ENCODE peak calls at places on chromosomes 7 and 10, in four cellular contexts. W, N, T and J are unnamed samples.

GRCh38 chr10:14879055-14879800 is 562 bp downstream of the SUV39H2 start:
- DNase-seq in N (no peak), T (peak), W (no peak), J (peak)

GRCh38 chr10:123552760-123553554 is 113.2 kb upstream of the GPR26 start:
- DNase-seq in N (no peak), W (no peak), T (no peak), J (no peak)

GRCh38 chr10:110336111-110336721 is 31.5 kb upstream of the SMNDC1 start:
- DNase-seq in W (no peak), T (peak), N (peak), J (no peak)

GRCh38 chr7:130368347-130368746 is 11.9 kb upstream of the CPA1 start:
- DNase-seq in W (no peak), N (no peak), T (no peak), J (no peak)

GRCh38 chr7:70267381-70267780 is 669.1 kb downstream of the AUTS2 start:
- DNase-seq in T (peak), N (no peak), W (no peak), J (no peak)

GRCh38 chr7:26001662-26002244 is 150.2 kb upstream of the NFE2L3 start:
- DNase-seq in N (no peak), W (no peak), T (no peak), J (no peak)

GRCh38 chr7:115113776-115114175 is 191.9 kb downstream of the MDFIC start:
- DNase-seq in T (no peak), W (no peak), N (no peak), J (no peak)

GRCh38 chr7:138935438-138936079 is 45.6 kb downstream of the KIAA1549 start:
- DNase-seq in W (no peak), T (peak), N (peak), J (peak)

GRCh38 chr7:40880581-40880980 is 745.8 kb downstream of the SUGCT start:
- DNase-seq in W (no peak), T (no peak), N (no peak), J (no peak)

GRCh38 chr7:38198356-38198755 is 20.3 kb downstream of the STARD3NL start:
- DNase-seq in W (no peak), T (no peak), N (no peak), J (no peak)

GRCh38 chr10:18414061-18414460 is 237.3 kb downstream of the NSUN6 start:
- DNase-seq in W (no peak), N (no peak), T (no peak), J (no peak)

GRCh38 chr10:75191821-75192568 is 18.6 kb upstream of the VDAC2 start:
- DNase-seq in N (peak), W (peak), T (peak), J (no peak)

GRCh38 chr7:25496394-25497103 is 268.3 kb upstream of the NPVF start:
- DNase-seq in N (no peak), W (no peak), T (no peak), J (no peak)

GRCh38 chr7:158606111-158606510 is 18.5 kb upstream of the PTPRN2 start:
- DNase-seq in W (no peak), N (no peak), T (no peak), J (no peak)

GRCh38 chr10:70699659-70700174 is 27.4 kb downstream of the ADAMTS14 start:
- DNase-seq in N (no peak), T (peak), W (no peak), J (no peak)

GRCh38 chr10:133442191-133442966 is 11.4 kb upstream of the SCART1 start:
- DNase-seq in N (no peak), W (no peak), T (no peak), J (peak)

GRCh38 chr10:77332256-77332655 is 305.4 kb downstream of the KCNMA1 start:
- DNase-seq in N (no peak), T (no peak), W (no peak), J (no peak)

GRCh38 chr10:37246637-37247036 is 121.2 kb downstream of the ANKRD30A start:
- DNase-seq in T (no peak), N (no peak), W (no peak), J (no peak)

GRCh38 chr10:43396928-43397624 is 11.9 kb downstream of the HNRNPF start:
- DNase-seq in N (no peak), W (peak), T (peak), J (peak)

GRCh38 chr7:139852482-139852845 is 23.4 kb downstream of the TBXAS1 start:
- DNase-seq in W (no peak), N (no peak), T (no peak), J (no peak)

GRCh38 chr10:126133906-126134703 is 237.7 kb downstream of the FANK1 start:
- DNase-seq in W (no peak), T (no peak), N (peak), J (no peak)

GRCh38 chr10:122078965-122079401 is 90.0 kb downstream of the TACC2 start:
- DNase-seq in N (no peak), W (no peak), T (no peak), J (no peak)

GRCh38 chr10:126021833-126022500 is 125.6 kb downstream of the FANK1 start:
- DNase-seq in T (no peak), W (no peak), N (no peak), J (no peak)

GRCh38 chr7:103025341-103025740 is 49.3 kb downstream of the FBXL13 start:
- DNase-seq in N (no peak), T (no peak), W (no peak), J (no peak)

GRCh38 chr10:25933653-25934608 is at the start of gene MYO3A:
- DNase-seq in W (no peak), N (no peak), T (peak), J (no peak)

GRCh38 chr7:66748791-66749190 is 8.3 kb downstream of the RABGEF1 start:
- DNase-seq in W (no peak), T (no peak), N (no peak), J (no peak)

GRCh38 chr7:155785536-155785935 is 26.7 kb downstream of the SHH start:
- DNase-seq in W (no peak), N (no peak), T (no peak), J (no peak)

GRCh38 chr7:108684629-108685028 is 115.0 kb downstream of the DNAJB9 start:
- DNase-seq in N (no peak), W (no peak), T (no peak), J (no peak)

GRCh38 chr7:127733976-127734375 is 82.0 kb downstream of the SND1 start:
- DNase-seq in T (peak), N (no peak), W (no peak), J (no peak)

GRCh38 chr7:37927739-37928444 is 7.5 kb downstream of the EPDR1 start:
- DNase-seq in N (no peak), T (no peak), W (no peak), J (no peak)

GRCh38 chr10:22429146-22429545 is 83.8 kb downstream of the SPAG6 start:
- DNase-seq in W (no peak), T (no peak), N (no peak), J (no peak)